ENCODE peak calls at places on chromosomes 4 and X, in four cellular contexts. B is prostate gland, Z is ovary, V is stomach. M is an unnamed sample.

GRCh38 chrX:35786271-35786670 is 11.9 kb upstream of the MAGEB16 start:
- DNase-seq in B (no peak), Z (no peak), V (no peak), M (no peak)

GRCh38 chr4:11106190-11106589 is 322.5 kb downstream of the HS3ST1 start:
- DNase-seq in B (no peak), Z (no peak), V (no peak), M (no peak)

GRCh38 chr4:38455092-38455855 is 208.7 kb upstream of the KLF3 start:
- DNase-seq in B (no peak), Z (no peak), V (no peak), M (no peak)

GRCh38 chr4:3599951-3600350 is 67.7 kb upstream of the LRPAP1 start:
- DNase-seq in B (no peak), Z (no peak), V (no peak), M (no peak)

GRCh38 chr4:84678976-84679744 is 96.2 kb downstream of the CDS1 start:
- DNase-seq in B (no peak), Z (no peak), V (no peak), M (no peak)

GRCh38 chr4:7156273-7157139 is 35.8 kb upstream of the SORCS2 start:
- DNase-seq in B (no peak), Z (peak), V (no peak), M (no peak)

GRCh38 chrX:153818571-153819397 is 11.6 kb downstream of the PDZD4 start:
- DNase-seq in B (no peak), Z (no peak), V (peak), M (peak)

GRCh38 chr4:126757219-126757618 is 875.5 kb upstream of the INTU start:
- DNase-seq in B (no peak), Z (no peak), V (no peak), M (no peak)

GRCh38 chrX:71366674-71367256 is 608 bp downstream of the TAF1 start:
- DNase-seq in B (no peak), Z (no peak), V (no peak), M (peak)

GRCh38 chr4:181350578-181351420 is 892.4 kb upstream of the TENM3 start:
- DNase-seq in B (no peak), Z (no peak), V (no peak), M (no peak)

GRCh38 chr4:14918336-14918735 is 83.9 kb upstream of the CPEB2 start:
- DNase-seq in B (no peak), Z (no peak), V (no peak), M (no peak)

GRCh38 chr4:143549924-143550323 is 36.4 kb downstream of the SMARCA5 start:
- DNase-seq in B (no peak), Z (no peak), V (no peak), M (no peak)

GRCh38 chr4:111399523-111400135 is 745.6 kb upstream of the FAM241A start:
- DNase-seq in B (no peak), Z (no peak), V (no peak), M (no peak)

GRCh38 chr4:3787489-3788365 is 21.5 kb downstream of the ADRA2C start:
- DNase-seq in B (no peak), Z (no peak), V (no peak), M (no peak)

GRCh38 chrX:47232803-47233332 is at the start of gene USP11:
- DNase-seq in B (no peak), Z (peak), V (peak), M (peak)

GRCh38 chr4:47704693-47705325 is 133.1 kb downstream of the CORIN start:
- DNase-seq in B (peak), Z (no peak), V (peak), M (no peak)

GRCh38 chr4:183430987-183431347 is 13.5 kb upstream of the CDKN2AIP start:
- DNase-seq in B (no peak), Z (no peak), V (no peak), M (no peak)

GRCh38 chrX:47637546-47638195 is 7.9 kb upstream of the CFP start:
- DNase-seq in B (no peak), Z (peak), V (peak), M (peak)

GRCh38 chr4:144985536-144985935 is 112.5 kb downstream of the ANAPC10 start:
- DNase-seq in B (no peak), Z (no peak), V (no peak), M (no peak)

GRCh38 chrX:13688772-13689518 is at the start of gene RAB9A:
- DNase-seq in B (peak), Z (peak), V (peak), M (peak)

GRCh38 chrX:70134116-70134477 is 850 bp downstream of the IGBP1 start:
- DNase-seq in B (no peak), Z (no peak), V (no peak), M (peak)
- TF ChIP-seq POLR2A in B (no peak), Z (no peak), V (no peak), M (no peak)

GRCh38 chr4:87031946-87032345 is 97.1 kb downstream of the AFF1 start:
- DNase-seq in B (no peak), Z (no peak), V (no peak), M (no peak)
- H3K4me3 ChIP-seq in B (no peak), Z (peak), V (peak), M (no peak)

GRCh38 chrX:110418857-110419249 is 60.2 kb downstream of the RTL9 start:
- DNase-seq in B (no peak), Z (no peak), V (no peak), M (no peak)
- TF ChIP-seq POLR2A in B (no peak), Z (no peak), V (no peak), M (no peak)

GRCh38 chr4:101141230-101141629 is 206.1 kb downstream of the PPP3CA start:
- DNase-seq in B (no peak), Z (no peak), V (no peak), M (no peak)

GRCh38 chr4:101140228-101140627 is 207.1 kb downstream of the PPP3CA start:
- DNase-seq in B (no peak), Z (no peak), V (no peak), M (no peak)

GRCh38 chr4:101136373-101137370 is 210.7 kb downstream of the PPP3CA start:
- DNase-seq in B (no peak), Z (no peak), V (no peak), M (no peak)

DNA sequence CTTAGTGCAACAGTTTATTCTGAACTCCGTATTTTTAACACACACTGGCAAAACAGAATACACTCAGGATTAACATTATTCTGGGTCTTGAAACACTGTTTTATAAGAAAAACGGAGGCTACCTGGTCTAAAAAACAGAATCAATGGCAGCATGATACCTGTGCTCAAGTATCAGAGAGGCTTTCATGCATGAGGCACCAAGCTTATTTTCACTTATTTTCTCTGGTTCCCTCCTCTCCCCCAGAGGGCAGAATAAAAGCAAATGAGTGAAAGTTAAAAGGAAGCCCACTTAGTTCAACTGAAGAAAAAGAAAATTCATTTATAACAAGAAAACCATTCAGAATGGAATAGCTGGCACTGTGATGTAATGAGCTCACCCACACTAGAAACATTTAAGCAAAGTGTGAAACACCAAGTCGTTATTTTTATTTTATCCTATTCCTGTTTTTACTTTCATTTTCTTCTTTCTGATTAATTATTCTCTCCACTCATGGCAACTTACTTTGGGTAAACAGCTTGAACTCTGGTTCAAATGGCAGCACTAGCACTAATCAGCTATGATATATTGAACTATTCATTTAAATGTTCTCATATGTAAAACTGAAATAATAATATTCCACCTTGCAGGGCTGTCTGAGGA is 211.8 kb downstream of the PPP3CA start:
- DNase-seq in B (no peak), Z (no peak), V (no peak), M (no peak)
- H3K4me3 ChIP-seq in B (no peak), Z (no peak), V (no peak), M (no peak)

DNA sequence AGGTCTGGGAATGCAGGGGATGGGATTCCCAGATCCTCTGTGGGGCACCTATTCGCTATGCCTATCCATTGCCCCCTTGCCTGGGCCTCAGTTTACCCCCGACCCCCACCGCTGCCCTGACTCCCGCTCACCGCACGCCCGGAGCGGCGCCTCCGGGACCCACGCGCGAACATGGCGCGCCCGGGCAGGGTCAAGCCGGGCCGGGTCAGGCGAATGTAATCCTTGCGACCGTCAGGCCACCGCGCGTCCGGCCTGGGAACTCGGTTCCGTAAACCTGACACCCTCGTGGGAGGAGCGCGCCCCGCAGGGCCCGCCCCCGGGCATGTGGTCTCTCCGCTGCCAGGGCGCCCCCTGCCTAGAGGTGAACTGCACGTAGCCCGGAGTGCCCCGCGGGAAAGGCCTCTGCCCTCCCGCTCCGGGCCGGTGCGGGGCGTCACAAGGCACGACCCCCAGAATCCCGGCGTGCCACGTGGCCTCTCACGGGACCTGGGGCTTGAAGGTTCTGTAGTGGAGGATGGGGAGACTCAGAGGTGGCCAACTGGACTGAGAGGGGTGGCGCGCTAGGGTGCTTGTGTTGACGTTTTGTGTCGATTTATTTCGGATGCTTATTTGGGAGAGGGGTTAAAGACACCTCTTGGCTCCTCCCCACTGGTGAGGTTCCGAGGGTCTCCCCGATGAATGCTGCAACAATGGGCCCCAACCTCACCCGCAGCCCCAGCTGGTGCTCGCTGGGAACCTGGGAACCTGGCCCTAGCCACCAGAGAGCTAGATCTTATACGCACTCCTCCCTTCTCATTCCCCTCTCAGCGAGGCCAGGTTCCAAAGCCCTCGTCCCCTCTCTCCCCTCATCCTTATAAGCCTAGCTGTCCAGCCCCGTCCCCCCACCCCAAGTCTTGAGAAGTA is at the start of gene PRICKLE3:
- DNase-seq in B (peak), Z (peak), V (peak), M (peak)
- TF ChIP-seq POLR2A in B (peak), Z (peak), V (no peak), M (peak)

M was measured in transverse colon.